ENCODE peak calls at places on chromosomes 6 and 20, in ten cellular contexts. Q is mucosa of gallbladder; M is non-pigmented ciliary epithelial cell; S is amniotic epithelial cell; T is GM06990; Z is CD8-positive, alpha-beta memory T cell; B is psoas muscle; O is amygdala; V is fibroblast of the aortic adventitia; I is NCI-H1105. D is an unnamed sample.

GRCh38 chr20:41182296-41183212 is 45.2 kb downstream of the PLCG1 start:
- DNase-seq in T (no peak), O (no peak), B (no peak), Q (no peak), V (no peak), M (no peak), I (no peak), Z (no peak), S (no peak), D (no peak)

GRCh38 chr6:57265755-57266221 is 43.7 kb upstream of the RAB23 start:
- DNase-seq in V (peak; percentile 65), I (no peak), Z (no peak), Q (no peak), M (no peak), B (no peak), O (no peak), T (no peak), S (no peak), D (no peak)

GRCh38 chr6:33392168-33392947 is 735 bp downstream of the KIFC1 start:
- DNase-seq in M (no peak), O (no peak), S (peak; percentile 21), V (peak; percentile 15), T (no peak), B (no peak), Q (no peak), Z (no peak), I (no peak), D (no peak)

GRCh38 chr6:56905378-56905777 is 49.5 kb upstream of the BEND6 start:
- DNase-seq in Z (no peak), Q (no peak), M (no peak), S (no peak), O (no peak), V (no peak), I (no peak), T (no peak), B (no peak), D (no peak)

GRCh38 chr6:124294572-124294971 is 490.9 kb downstream of the NKAIN2 start:
- DNase-seq in M (peak; percentile 27), S (peak; percentile 65), V (no peak), Q (no peak), B (no peak), I (no peak), O (no peak), T (no peak), Z (no peak), D (no peak)

GRCh38 chr20:47789081-47789998 is 4.1 kb upstream of the SULF2 start:
- DNase-seq in T (no peak), B (no peak), Q (no peak), M (no peak), I (no peak), S (peak; percentile 85), O (no peak), Z (no peak), V (no peak), D (no peak)

GRCh38 chr6:118697554-118697953 is 46.2 kb upstream of the CEP85L start:
- DNase-seq in Q (no peak), V (no peak), M (no peak), I (no peak), S (no peak), O (no peak), B (no peak), T (no peak), Z (no peak), D (no peak)

GRCh38 chr20:59809630-59810375 is 123.6 kb downstream of the SYCP2 start:
- DNase-seq in T (no peak), Z (no peak), M (no peak), Q (no peak), O (no peak), V (no peak), I (no peak), S (no peak), B (no peak), D (no peak)

GRCh38 chr6:159071843-159072769 is 27.3 kb upstream of the TAGAP start:
- DNase-seq in T (no peak), Z (no peak), B (no peak), S (no peak), Q (no peak), M (no peak), O (no peak), I (no peak), V (no peak), D (no peak)

GRCh38 chr20:1822564-1823420 is 72.4 kb upstream of the SIRPA start:
- DNase-seq in B (no peak), V (peak; percentile 47), Q (no peak), M (no peak), T (no peak), I (no peak), S (peak; percentile 87), Z (no peak), O (no peak), D (no peak)

GRCh38 chr6:4487538-4487937 is 288.7 kb upstream of the CDYL start:
- DNase-seq in Z (no peak), T (no peak), M (no peak), O (no peak), V (no peak), S (no peak), B (no peak), I (no peak), Q (no peak), D (no peak)

GRCh38 chr20:31562241-31562640 is 42.8 kb upstream of the ID1 start:
- DNase-seq in O (no peak), M (no peak), Q (no peak), I (no peak), T (no peak), V (no peak), Z (no peak), B (no peak), S (no peak), D (no peak)

GRCh38 chr6:5167501-5167900 is 82.4 kb downstream of the PPP1R3G start:
- DNase-seq in Z (no peak), O (no peak), T (no peak), B (no peak), M (no peak), V (no peak), I (no peak), S (no peak), Q (no peak), D (no peak)

GRCh38 chr20:36399147-36399968 is 93.2 kb downstream of the DLGAP4 start:
- DNase-seq in I (no peak), T (no peak), Z (peak; percentile 8), Q (no peak), S (peak; percentile 48), M (no peak), O (no peak), V (no peak), B (no peak), D (peak; percentile 63)

GRCh38 chr20:10369723-10370090 is 64.3 kb downstream of the MKKS start:
- DNase-seq in M (no peak), S (peak; percentile 83), I (no peak), Z (no peak), T (no peak), B (no peak), O (no peak), V (peak; percentile 37), Q (peak; percentile 89), D (no peak)

GRCh38 chr20:48467622-48468021 is 360.2 kb downstream of the PREX1 start:
- DNase-seq in Z (no peak), T (peak; percentile 35), I (no peak), V (no peak), M (no peak), B (no peak), O (no peak), S (no peak), Q (no peak), D (peak; percentile 20)

GRCh38 chr6:27279513-27280063 is 32.1 kb downstream of the PRSS16 start:
- DNase-seq in M (no peak), T (no peak), Z (no peak), S (no peak), V (no peak), I (peak; percentile 64), B (no peak), O (no peak), Q (no peak), D (no peak)

GRCh38 chr20:37388831-37389230 is 42.9 kb downstream of the SRC start:
- DNase-seq in Q (no peak), M (no peak), V (no peak), B (no peak), T (no peak), O (no peak), S (no peak), I (no peak), Z (no peak), D (no peak)

GRCh38 chr20:54197621-54198604 is 10.0 kb upstream of the PFDN4 start:
- DNase-seq in B (no peak), O (no peak), V (peak; percentile 72), I (no peak), S (peak; percentile 64), Q (peak; percentile 29), Z (no peak), M (peak; percentile 44), T (no peak), D (no peak)

GRCh38 chr6:16583151-16583762 is 178.0 kb downstream of the ATXN1 start:
- DNase-seq in B (no peak), M (no peak), V (peak; percentile 61), I (no peak), O (no peak), T (no peak), Q (no peak), Z (no peak), S (no peak), D (no peak)

GRCh38 chr6:63644668-63645326 is 9.2 kb downstream of the PHF3 start:
- DNase-seq in I (no peak), M (no peak), O (no peak), V (peak; percentile 23), S (no peak), B (no peak), Z (no peak), T (no peak), Q (no peak), D (no peak)

GRCh38 chr6:51105357-51105756 is 286.7 kb downstream of the TFAP2B start:
- DNase-seq in T (no peak), V (no peak), I (no peak), O (no peak), S (no peak), Z (no peak), Q (no peak), M (no peak), B (no peak), D (no peak)

GRCh38 chr20:44653536-44653935 is 2.0 kb upstream of the ADA start:
- DNase-seq in T (no peak), I (no peak), V (no peak), O (no peak), B (no peak), Q (no peak), M (no peak), Z (no peak), S (no peak), D (no peak)

GRCh38 chr6:34970962-34971361 is 81.9 kb downstream of the ANKS1A start:
- DNase-seq in T (no peak), B (no peak), O (no peak), Z (no peak), S (no peak), I (no peak), M (peak; percentile 27), Q (no peak), V (peak; percentile 69), D (no peak)

GRCh38 chr6:104558746-104559145 is 301.0 kb downstream of the HACE1 start:
- DNase-seq in S (peak; percentile 58), V (no peak), T (no peak), M (no peak), B (no peak), Q (no peak), I (no peak), O (no peak), Z (no peak), D (no peak)

GRCh38 chr6:7085911-7086310 is 21.9 kb upstream of the RREB1 start:
- DNase-seq in I (peak; percentile 68), S (no peak), Z (no peak), B (peak; percentile 53), Q (no peak), M (no peak), V (no peak), T (no peak), O (no peak), D (no peak)

GRCh38 chr6:69914015-69914485 is 47.7 kb downstream of the COL19A1 start:
- DNase-seq in T (no peak), O (no peak), Q (no peak), B (no peak), S (no peak), I (peak; percentile 9), V (no peak), M (no peak), Z (no peak), D (no peak)

GRCh38 chr20:63326314-63327228 is 33.6 kb downstream of the COL20A1 start:
- DNase-seq in T (no peak), O (no peak), B (peak; percentile 8), S (no peak), Q (no peak), Z (no peak), M (no peak), V (no peak), I (no peak), D (no peak)

D was measured in Jurkat, Clone E6-1.